ENCODE peak calls at places on chromosomes 13 and 19, in seven cellular contexts. O, G, F, I, V, K and L are unnamed samples.
A peak's percentile ranks its signal among the peaks of the same experiment; 100 is the strongest.

GRCh38 chr19:34480971-34481821 is at the start of gene WTIP:
- DNase-seq in O (no peak), G (peak; percentile 95), F (peak; percentile 89), I (peak; percentile 89), V (peak; percentile 89), K (peak; percentile 28), L (peak; percentile 80)

GRCh38 chr19:38555200-38555599 is 62.6 kb downstream of the MAP4K1 start:
- DNase-seq in O (no peak), G (no peak), F (no peak), I (no peak), V (no peak), K (no peak), L (no peak)

GRCh38 chr19:35314858-35315470 is 14.0 kb upstream of the CD22 start:
- DNase-seq in O (no peak), G (no peak), F (no peak), I (no peak), V (no peak), K (no peak), L (no peak)

GRCh38 chr19:40312533-40312932 is 27.4 kb upstream of the AKT2 start:
- DNase-seq in O (no peak), G (no peak), F (no peak), I (no peak), V (no peak), K (no peak), L (no peak)

GRCh38 chr13:27405521-27406134 is 18.8 kb upstream of the GTF3A start:
- DNase-seq in O (no peak), G (no peak), F (no peak), I (no peak), V (no peak), K (no peak), L (peak; percentile 58)

GRCh38 chr13:107730835-107731234 is 484.5 kb downstream of the LIG4 start:
- DNase-seq in O (no peak), G (peak; percentile 25), F (no peak), I (peak; percentile 18), V (peak; percentile 60), K (no peak), L (no peak)

GRCh38 chr19:39631178-39631577 is 24.5 kb upstream of the LGALS16 start:
- DNase-seq in O (no peak), G (no peak), F (no peak), I (no peak), V (no peak), K (no peak), L (peak; percentile 49)

GRCh38 chr13:71865858-71866172 is 1.2 kb downstream of the DACH1 start:
- DNase-seq in O (no peak), G (peak; percentile 10), F (peak; percentile 12), I (no peak), V (no peak), K (no peak), L (peak; percentile 7)

GRCh38 chr13:50531917-50532899 is 311.3 kb downstream of the DLEU7 start:
- DNase-seq in O (no peak), G (peak; percentile 67), F (no peak), I (peak; percentile 71), V (no peak), K (no peak), L (peak; percentile 48)

GRCh38 chr13:35552172-35552844 is 75.8 kb upstream of the MAB21L1 start:
- DNase-seq in O (no peak), G (peak; percentile 3), F (no peak), I (peak; percentile 14), V (peak; percentile 84), K (no peak), L (peak; percentile 74)

GRCh38 chr19:53878786-53879144 is 3.2 kb upstream of the PRKCG start:
- DNase-seq in O (no peak), G (no peak), F (no peak), I (no peak), V (no peak), K (no peak), L (no peak)

GRCh38 chr13:38308736-38309135 is 40.9 kb upstream of the UFM1 start:
- DNase-seq in O (no peak), G (peak; percentile 34), F (no peak), I (peak; percentile 53), V (peak; percentile 73), K (no peak), L (peak; percentile 99)

GRCh38 chr19:31803819-31804446 is 454.7 kb upstream of the TSHZ3 start:
- DNase-seq in O (no peak), G (no peak), F (no peak), I (no peak), V (no peak), K (no peak), L (no peak)

GRCh38 chr13:23749288-23749880 is 139.8 kb downstream of the MIPEP start:
- DNase-seq in O (no peak), G (no peak), F (no peak), I (no peak), V (no peak), K (no peak), L (no peak)

GRCh38 chr13:112614835-112615234 is 26.9 kb upstream of the TUBGCP3 start:
- DNase-seq in O (no peak), G (no peak), F (no peak), I (no peak), V (no peak), K (no peak), L (no peak)

GRCh38 chr13:28239374-28239773 is 101.0 kb downstream of the PAN3 start:
- DNase-seq in O (no peak), G (peak; percentile 87), F (no peak), I (peak; percentile 84), V (no peak), K (no peak), L (no peak)

GRCh38 chr19:29269641-29270040 is 56.7 kb upstream of the UQCRFS1 start:
- DNase-seq in O (no peak), G (no peak), F (no peak), I (no peak), V (no peak), K (no peak), L (no peak)

GRCh38 chr19:41917676-41918075 is 10.6 kb downstream of the ERFL start:
- DNase-seq in O (no peak), G (no peak), F (no peak), I (no peak), V (no peak), K (no peak), L (no peak)

GRCh38 chr19:15210323-15210774 is 9.6 kb upstream of the NOTCH3 start:
- DNase-seq in O (no peak), G (peak; percentile 55), F (peak; percentile 48), I (peak; percentile 74), V (peak; percentile 35), K (peak; percentile 85), L (peak; percentile 88)

GRCh38 chr13:39048806-39049205 is 10.6 kb downstream of the NHLRC3 start:
- DNase-seq in O (no peak), G (no peak), F (no peak), I (no peak), V (no peak), K (no peak), L (no peak)

GRCh38 chr19:51959791-51960190 is 26.8 kb downstream of the ZNF350 start:
- DNase-seq in O (no peak), G (no peak), F (no peak), I (no peak), V (no peak), K (no peak), L (no peak)

GRCh38 chr13:98446234-98446621 is 130.7 kb downstream of the STK24 start:
- DNase-seq in O (no peak), G (no peak), F (no peak), I (no peak), V (no peak), K (no peak), L (no peak)

GRCh38 chr13:94706101-94706853 is 6.1 kb downstream of the SOX21 start:
- DNase-seq in O (no peak), G (no peak), F (no peak), I (no peak), V (no peak), K (no peak), L (no peak)

GRCh38 chr13:78383899-78384298 is 219.5 kb downstream of the POU4F1 start:
- DNase-seq in O (no peak), G (no peak), F (no peak), I (no peak), V (no peak), K (no peak), L (no peak)

GRCh38 chr13:78382481-78382880 is 220.9 kb downstream of the POU4F1 start:
- DNase-seq in O (no peak), G (no peak), F (peak; percentile 13), I (peak; percentile 7), V (no peak), K (no peak), L (no peak)

GRCh38 chr13:78382946-78383542 is 220.3 kb downstream of the POU4F1 start:
- DNase-seq in O (no peak), G (no peak), F (no peak), I (peak; percentile 22), V (no peak), K (no peak), L (no peak)
- H3K4me3 ChIP-seq in O (no peak overlapping the region), G (no peak overlapping the region), F (no peak overlapping the region), I (no peak overlapping the region), V (no peak overlapping the region), K (no peak overlapping the region), L (no peak overlapping the region)

GRCh38 chr13:21504379-21504778 is 45.3 kb upstream of the ZDHHC20 start:
- DNase-seq in O (no peak), G (no peak), F (no peak), I (no peak), V (no peak), K (no peak), L (no peak)

DNA sequence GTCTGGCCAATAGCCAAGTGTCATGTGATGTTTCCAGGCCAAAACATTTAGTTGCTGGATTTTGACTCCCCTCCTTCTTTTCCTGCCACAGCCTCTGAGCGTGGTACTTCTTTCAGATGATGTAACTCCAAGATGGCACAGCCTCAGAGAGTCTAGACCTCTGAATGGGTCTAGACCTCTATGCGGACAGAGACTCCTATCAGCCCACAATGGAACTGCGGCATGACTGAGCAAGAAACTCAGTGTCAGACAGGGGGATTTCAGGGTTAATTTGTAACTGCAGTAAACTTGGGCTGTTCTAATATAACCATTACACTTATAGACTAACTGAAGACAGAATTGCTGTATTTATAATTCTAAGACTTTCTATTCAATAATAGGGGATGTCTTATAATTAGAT is 42.6 kb upstream of the ZDHHC20 start:
- DNase-seq in O (no peak), G (no peak), F (no peak), I (no peak), V (no peak), K (no peak), L (no peak)
- TF ChIP-seq CTCF in O (no peak), G (no peak), F (no peak), I (no peak), V (no peak), K (no peak), L (peak; percentile 4)

DNA sequence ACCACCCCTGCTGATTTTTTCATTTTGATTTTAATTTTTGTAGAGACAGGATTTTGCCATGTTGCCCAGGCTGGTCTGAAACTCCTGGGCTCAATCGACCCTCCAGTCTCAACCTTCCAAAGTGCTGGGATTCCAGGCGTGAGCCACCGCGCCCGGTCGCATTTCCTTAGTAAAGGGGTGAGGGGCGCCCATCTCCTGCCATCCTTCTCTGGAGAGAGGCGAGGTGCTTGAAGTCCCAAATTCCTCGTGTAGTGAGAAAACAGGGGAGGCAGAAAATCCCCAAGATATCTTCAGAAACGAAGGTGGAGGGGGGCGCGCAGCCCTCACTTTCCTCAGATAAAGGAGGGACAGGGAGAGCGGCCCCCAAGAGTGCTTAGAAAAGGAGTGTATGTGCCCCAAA is 21.0 kb upstream of the GATAD2A start:
- DNase-seq in O (no peak), G (no peak), F (no peak), I (no peak), V (no peak), K (no peak), L (no peak)
- H3K4me3 ChIP-seq in O (peak overlapping the region; percentile 31), G (no peak overlapping the region), F (peak overlapping the region; percentile 46), I (peak overlapping the region; percentile 54), V (peak overlapping the region; percentile 56), K (peak overlapping the region; percentile 88), L (peak overlapping the region; percentile 56)

GRCh38 chr13:30526612-30527217 is 61.0 kb upstream of the HMGB1 start:
- DNase-seq in O (no peak), G (peak; percentile 41), F (peak; percentile 11), I (peak; percentile 6), V (no peak), K (no peak), L (no peak)

GRCh38 chr13:30529085-30529815 is 63.5 kb upstream of the HMGB1 start:
- DNase-seq in O (no peak), G (no peak), F (no peak), I (peak; percentile 10), V (peak; percentile 6), K (no peak), L (no peak)
- TF ChIP-seq CTCF in O (no peak), G (no peak), F (no peak), I (no peak), V (no peak), K (no peak), L (no peak)